ENCODE peak calls at places on chromosomes 11 and 22, in four cellular contexts. One of them, this sample, is unnamed.

GRCh38 chr11:13939952-13940610 is 22.4 kb upstream of the SPON1 start:
- DNase-seq in HCT116: peak; percentile 44
- DNase-seq in K562: no peak
- DNase-seq in HepG2: no peak
- DNase-seq in this sample: no peak

GRCh38 chr11:62147545-62147944 is 23.7 kb downstream of the INCENP start:
- DNase-seq in K562: no peak
- DNase-seq in HepG2: no peak
- DNase-seq in HCT116: no peak
- DNase-seq in this sample: no peak

GRCh38 chr11:108895579-108896480 is 231.0 kb downstream of the DDX10 start:
- DNase-seq in HepG2: peak; percentile 16
- DNase-seq in K562: no peak
- DNase-seq in HCT116: no peak
- DNase-seq in this sample: peak; percentile 86

GRCh38 chr11:62917906-62918502 is 3.2 kb downstream of the CHRM1 start:
- DNase-seq in K562: no peak
- DNase-seq in HepG2: no peak
- DNase-seq in HCT116: no peak
- DNase-seq in this sample: no peak

GRCh38 chr11:108027057-108027456 is 18.4 kb downstream of the CUL5 start:
- DNase-seq in HepG2: no peak
- DNase-seq in HCT116: no peak
- DNase-seq in K562: no peak
- DNase-seq in this sample: no peak

GRCh38 chr11:95284057-95285052 is 53.4 kb upstream of the SESN3 start:
- DNase-seq in HepG2: no peak
- DNase-seq in HCT116: no peak
- DNase-seq in K562: no peak
- DNase-seq in this sample: no peak

GRCh38 chr22:46030241-46030880 is 53.4 kb upstream of the WNT7B start:
- DNase-seq in HCT116: no peak
- DNase-seq in HepG2: no peak
- DNase-seq in K562: no peak
- DNase-seq in this sample: no peak

GRCh38 chr11:103929168-103929903 is 107.1 kb upstream of the DDI1 start:
- DNase-seq in K562: no peak
- DNase-seq in HepG2: no peak
- DNase-seq in HCT116: no peak
- DNase-seq in this sample: no peak

GRCh38 chr22:39453765-39454378 is 2.9 kb upstream of the MGAT3 start:
- DNase-seq in HCT116: no peak
- DNase-seq in HepG2: no peak
- DNase-seq in K562: no peak
- DNase-seq in this sample: no peak

GRCh38 chr11:74677131-74677530 is 54.1 kb downstream of the CHRDL2 start:
- DNase-seq in K562: no peak
- DNase-seq in HepG2: no peak
- DNase-seq in HCT116: no peak
- DNase-seq in this sample: no peak

GRCh38 chr22:23984430-23984829 is 4.5 kb downstream of the GSTT2 start:
- DNase-seq in HepG2: no peak
- DNase-seq in HCT116: peak; percentile 48
- DNase-seq in K562: no peak
- DNase-seq in this sample: no peak

GRCh38 chr11:26326793-26327400 is 5.0 kb upstream of the ANO3 start:
- DNase-seq in HCT116: no peak
- DNase-seq in K562: no peak
- DNase-seq in HepG2: no peak
- DNase-seq in this sample: no peak

GRCh38 chr11:26323837-26324236 is 8.1 kb upstream of the ANO3 start:
- DNase-seq in HepG2: no peak
- DNase-seq in HCT116: no peak
- DNase-seq in K562: no peak
- DNase-seq in this sample: no peak

GRCh38 chr11:26319906-26320305 is 12.0 kb upstream of the ANO3 start:
- DNase-seq in HepG2: no peak
- DNase-seq in HCT116: no peak
- DNase-seq in K562: no peak
- DNase-seq in this sample: no peak

GRCh38 chr11:26322335-26323067 is 9.4 kb upstream of the ANO3 start:
- DNase-seq in HCT116: no peak
- DNase-seq in HepG2: no peak
- DNase-seq in K562: no peak
- DNase-seq in this sample: no peak

GRCh38 chr11:26324270-26324669 is 7.7 kb upstream of the ANO3 start:
- DNase-seq in HepG2: no peak
- DNase-seq in HCT116: no peak
- DNase-seq in K562: no peak
- DNase-seq in this sample: no peak
- TF ChIP-seq TCF7L2 in HepG2: no peak
- TF ChIP-seq TCF7L2 in HCT116: no peak
- TF ChIP-seq TCF7L2 in K562: no peak
- TF ChIP-seq TCF7L2 in this sample: no peak

GRCh38 chr11:93645938-93646337 is 15.5 kb upstream of the CEP295 start:
- DNase-seq in HCT116: no peak
- DNase-seq in K562: no peak
- DNase-seq in HepG2: no peak
- DNase-seq in this sample: no peak

GRCh38 chr11:93639548-93639947 is 21.9 kb upstream of the CEP295 start:
- DNase-seq in HCT116: no peak
- DNase-seq in HepG2: no peak
- DNase-seq in K562: no peak
- DNase-seq in this sample: no peak

GRCh38 chr11:93646399-93646798 is 15.1 kb upstream of the CEP295 start:
- DNase-seq in HCT116: no peak
- DNase-seq in HepG2: no peak
- DNase-seq in K562: no peak
- DNase-seq in this sample: no peak

GRCh38 chr11:93648168-93648567 is 13.3 kb upstream of the CEP295 start:
- DNase-seq in HCT116: no peak
- DNase-seq in K562: no peak
- DNase-seq in HepG2: peak; percentile 30
- DNase-seq in this sample: no peak

DNA sequence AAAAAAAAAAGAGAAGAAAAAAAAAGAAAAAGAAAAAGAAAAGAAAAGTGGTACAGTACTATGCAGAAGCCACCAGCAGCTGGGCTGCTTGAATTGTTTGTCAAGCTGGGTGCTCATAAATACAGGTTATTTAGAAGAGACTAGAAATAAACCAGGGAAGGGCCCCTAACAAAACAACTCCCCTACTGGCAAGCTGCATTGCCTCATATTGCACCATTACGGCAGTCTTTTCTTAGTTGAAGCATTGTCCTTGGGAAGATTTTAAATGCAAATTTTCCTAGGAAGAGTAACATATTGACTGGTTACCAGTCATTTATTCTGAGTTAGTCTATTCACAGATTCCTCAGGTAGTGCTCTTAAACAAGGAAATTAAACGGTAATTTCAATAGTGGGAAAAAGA is 19.1 kb upstream of the CEP295 start:
- DNase-seq in HepG2: no peak
- DNase-seq in HCT116: no peak
- DNase-seq in K562: no peak
- DNase-seq in this sample: no peak
- H3K27me3 ChIP-seq in HepG2: no peaks in the 10 kb centered on the region
- H3K27me3 ChIP-seq in HCT116: no peaks in the 10 kb centered on the region
- H3K27me3 ChIP-seq in K562: peaks cover 3% of the 10 kb centered on the region
- H3K27me3 ChIP-seq in this sample: no peaks in the 10 kb centered on the region

GRCh38 chr11:131632971-131633370 is 262.6 kb downstream of the NTM start:
- DNase-seq in HepG2: no peak
- DNase-seq in K562: no peak
- DNase-seq in HCT116: no peak
- DNase-seq in this sample: no peak

GRCh38 chr11:131633978-131634377 is 263.6 kb downstream of the NTM start:
- DNase-seq in HCT116: no peak
- DNase-seq in K562: no peak
- DNase-seq in HepG2: no peak
- DNase-seq in this sample: no peak

GRCh38 chr11:131628739-131629138 is 258.3 kb downstream of the NTM start:
- DNase-seq in K562: no peak
- DNase-seq in HCT116: no peak
- DNase-seq in HepG2: no peak
- DNase-seq in this sample: no peak

GRCh38 chr11:131626761-131627160 is 256.3 kb downstream of the NTM start:
- DNase-seq in K562: no peak
- DNase-seq in HCT116: no peak
- DNase-seq in HepG2: no peak
- DNase-seq in this sample: no peak

GRCh38 chr11:131629925-131630324 is 259.5 kb downstream of the NTM start:
- DNase-seq in HepG2: no peak
- DNase-seq in K562: no peak
- DNase-seq in HCT116: no peak
- DNase-seq in this sample: no peak
- TF ChIP-seq CTCF in HepG2: no peak
- TF ChIP-seq CTCF in K562: no peak
- TF ChIP-seq CTCF in HCT116: no peak
- TF ChIP-seq CTCF in this sample: peak; percentile 8

GRCh38 chr11:1109918-1110705 is 35.4 kb downstream of the MUC2 start:
- DNase-seq in HCT116: no peak
- DNase-seq in K562: no peak
- DNase-seq in HepG2: no peak
- DNase-seq in this sample: no peak
- TF ChIP-seq TCF7L2 in HCT116: no peak
- TF ChIP-seq TCF7L2 in K562: no peak
- TF ChIP-seq TCF7L2 in HepG2: no peak
- TF ChIP-seq TCF7L2 in this sample: no peak

DNA sequence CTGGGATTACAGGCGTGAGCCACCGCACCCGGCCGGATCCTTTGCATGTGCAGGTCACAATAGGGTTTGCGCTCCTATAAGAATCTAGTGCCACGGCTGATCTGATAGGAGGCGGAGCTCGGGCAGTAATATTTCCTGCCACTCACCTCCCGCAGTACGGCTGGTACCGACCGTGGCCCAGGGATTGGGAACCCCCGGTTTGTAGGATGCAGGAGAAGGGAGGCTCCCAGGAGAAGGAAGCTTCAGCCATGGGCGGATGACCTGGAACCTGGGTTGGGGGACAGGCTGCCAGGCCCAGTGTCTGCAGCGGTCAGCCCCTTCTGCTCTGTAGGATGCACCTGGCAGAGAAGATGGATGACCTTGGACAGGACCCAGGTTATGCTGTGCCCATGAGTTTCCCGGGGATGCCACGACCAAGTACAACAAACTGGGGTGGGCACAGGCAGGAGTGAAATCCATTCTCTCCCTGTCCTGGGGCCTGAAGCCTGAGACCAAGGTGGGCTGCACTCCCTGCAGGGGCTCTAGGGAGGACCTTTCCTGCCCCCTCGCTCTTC is 818.9 kb downstream of the BRD1 start:
- DNase-seq in K562: no peak
- DNase-seq in HCT116: no peak
- DNase-seq in HepG2: no peak
- DNase-seq in this sample: no peak
- H3K27me3 ChIP-seq in K562: no peaks in the 10 kb centered on the region
- H3K27me3 ChIP-seq in HCT116: peaks cover 37% of the 10 kb centered on the region
- H3K27me3 ChIP-seq in HepG2: peaks cover 1% of the 10 kb centered on the region
- H3K27me3 ChIP-seq in this sample: no peaks in the 10 kb centered on the region

DNA sequence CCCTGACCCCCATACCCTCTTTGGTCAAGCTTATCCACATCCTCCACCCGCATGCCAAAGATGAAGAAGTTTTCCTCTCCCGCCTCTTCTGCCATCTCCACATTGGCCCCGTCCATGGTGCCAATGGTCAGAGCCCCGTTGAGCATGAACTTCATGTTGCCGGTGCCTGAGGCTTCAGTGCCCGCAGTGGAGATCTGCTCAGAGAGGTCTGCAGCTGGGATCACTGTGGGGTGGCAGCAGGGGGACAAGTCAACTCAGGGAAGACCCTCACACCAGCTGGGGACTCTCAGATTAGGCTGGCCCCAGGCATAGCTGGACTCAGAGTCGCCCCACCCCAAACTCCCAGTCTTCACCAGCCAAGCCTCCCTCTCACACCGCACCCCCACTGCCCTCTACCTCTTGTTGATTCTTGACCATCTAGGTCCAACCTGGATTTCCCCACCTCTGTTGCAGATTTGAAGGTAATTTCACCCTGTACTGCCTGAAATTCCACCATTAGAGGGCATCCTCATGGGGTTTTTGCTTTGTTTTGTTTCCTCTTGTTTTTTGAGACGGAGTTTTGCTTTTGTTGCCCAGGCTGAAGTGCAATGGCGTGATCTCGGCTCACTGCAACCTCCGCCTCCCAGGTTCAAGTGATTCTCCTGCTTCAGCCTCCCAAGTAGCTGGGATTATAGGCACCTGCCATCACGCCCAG is 6.6 kb upstream of the RASGRP2 start:
- DNase-seq in K562: no peak
- DNase-seq in HepG2: no peak
- DNase-seq in HCT116: no peak
- DNase-seq in this sample: no peak
- TF ChIP-seq CTCF in K562: peak; percentile 36
- TF ChIP-seq CTCF in HepG2: no peak
- TF ChIP-seq CTCF in HCT116: peak; percentile 10
- TF ChIP-seq CTCF in this sample: no peak